ENCODE peak calls at places on chromosomes 5 and 9, in four cellular contexts. U is HEK293T, T is K562, V is WTC11. A is an unnamed sample.

GRCh38 chr5:151058891-151059611 is 21.8 kb downstream of the TNIP1 start:
- DNase-seq in V (no peak), T (no peak), U (no peak), A (no peak)

GRCh38 chr5:98930972-98931762 is 2.4 kb upstream of the CHD1 start:
- DNase-seq in U (no peak), V (no peak), T (no peak), A (no peak)

GRCh38 chr9:128404579-128404978 is 16.1 kb upstream of the CERCAM start:
- DNase-seq in U (no peak), T (no peak), V (no peak), A (no peak)

GRCh38 chr9:110048473-110048975 is 159.4 kb downstream of the C9orf152 start:
- DNase-seq in U (peak; percentile 80), V (peak; percentile 81), T (peak; percentile 50), A (no peak)

GRCh38 chr9:69885474-69885929 is 64.9 kb downstream of the CFAP95 start:
- DNase-seq in U (no peak), V (no peak), T (no peak), A (no peak)

GRCh38 chr9:76526026-76526425 is 67.0 kb downstream of the GCNT1 start:
- DNase-seq in T (no peak), U (no peak), V (no peak), A (no peak)

GRCh38 chr9:114027159-114027895 is 50.8 kb downstream of the AMBP start:
- DNase-seq in T (no peak), V (no peak), U (no peak), A (no peak)

GRCh38 chr5:77463905-77464304 is 28.2 kb downstream of the WDR41 start:
- DNase-seq in V (no peak), U (no peak), T (no peak), A (no peak)

GRCh38 chr9:132247942-132248341 is 86.1 kb downstream of the NTNG2 start:
- DNase-seq in T (no peak), U (no peak), V (no peak), A (no peak)

GRCh38 chr9:132249690-132250089 is 87.8 kb downstream of the NTNG2 start:
- DNase-seq in U (no peak), V (no peak), T (no peak), A (no peak)

GRCh38 chr9:132250324-132251262 is 88.7 kb downstream of the NTNG2 start:
- DNase-seq in U (no peak), T (no peak), V (no peak), A (no peak)

GRCh38 chr9:132245465-132245864 is 83.6 kb downstream of the NTNG2 start:
- DNase-seq in U (no peak), T (no peak), V (no peak), A (no peak)

GRCh38 chr9:132249123-132249522 is 87.3 kb downstream of the NTNG2 start:
- DNase-seq in V (no peak), U (no peak), T (no peak), A (no peak)
- TF ChIP-seq SP1 in V (no peak), U (no peak), T (no peak), A (no peak)

GRCh38 chr5:84091400-84091799 is 293.3 kb downstream of the EDIL3 start:
- DNase-seq in U (no peak), V (no peak), T (no peak), A (peak; percentile 86)
- TF ChIP-seq ELF4 in U (no peak), V (no peak), T (no peak), A (no peak)

GRCh38 chr5:55591671-55592070 is 56.9 kb upstream of the PLPP1 start:
- DNase-seq in T (no peak), U (no peak), V (no peak), A (no peak)
- TF ChIP-seq SP1 in T (no peak), U (no peak), V (no peak), A (no peak)

GRCh38 chr5:157282150-157282549 is 16.2 kb downstream of the CYFIP2 start:
- DNase-seq in T (no peak), U (no peak), V (no peak), A (no peak)
- TF ChIP-seq ELF4 in T (no peak), U (no peak), V (no peak), A (no peak)

GRCh38 chr5:115179959-115180709 is 10.4 kb upstream of the TRIM36 start:
- DNase-seq in V (peak; percentile 79), T (no peak), U (peak; percentile 66), A (no peak)
- TF ChIP-seq SP1 in V (peak; percentile 54), T (no peak), U (no peak), A (no peak)

DNA sequence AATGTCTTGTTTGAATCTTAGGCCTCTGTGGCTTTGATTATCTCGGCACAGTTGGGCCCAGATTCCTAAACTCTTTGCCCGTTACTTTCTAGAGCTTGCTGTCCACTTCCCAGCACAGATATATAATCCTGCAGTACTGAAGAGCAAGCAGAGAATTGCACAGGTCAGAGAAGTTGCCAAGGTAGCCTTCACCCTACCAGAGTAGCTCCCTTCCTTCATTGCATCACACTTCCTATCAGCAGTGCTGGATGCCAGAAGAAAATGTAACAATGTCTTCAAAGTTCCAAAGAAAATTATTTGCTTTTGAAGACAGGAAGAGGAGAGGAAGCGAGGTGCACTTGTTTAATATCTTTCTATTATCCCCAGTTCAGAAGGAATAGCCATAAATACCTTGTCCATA is 38.1 kb upstream of the SPATA31D4 start:
- DNase-seq in U (no peak), T (no peak), V (no peak), A (no peak)
- TF ChIP-seq ELF4 in U (no peak), T (no peak), V (no peak), A (no peak)